ENCODE peak calls at places on chromosomes 3 and 15, in four cellular contexts. N, R, C and K are unnamed samples.
A peak's percentile ranks its signal among the peaks of the same experiment; 100 is the strongest.

GRCh38 chr3:52004158-52004787 is 8.6 kb upstream of the RPL29 start:
- DNase-seq in R (peak; percentile 65), N (no peak), C (no peak), K (peak; percentile 70)

GRCh38 chr3:197408177-197408957 is 110.0 kb upstream of the DLG1 start:
- DNase-seq in R (no peak), N (no peak), C (no peak), K (no peak)

GRCh38 chr3:193826126-193826795 is 233.3 kb downstream of the OPA1 start:
- DNase-seq in C (no peak), R (no peak), N (no peak), K (peak; percentile 69)

GRCh38 chr15:41585140-41586047 is 26.4 kb downstream of the TYRO3 start:
- DNase-seq in C (peak; percentile 54), R (peak; percentile 47), N (peak; percentile 10), K (peak; percentile 86)

GRCh38 chr3:196016485-196016884 is 65.4 kb downstream of the TFRC start:
- DNase-seq in C (no peak), R (no peak), N (no peak), K (no peak)

GRCh38 chr3:57951106-57951882 is 56.9 kb upstream of the FLNB start:
- DNase-seq in C (no peak), N (no peak), R (no peak), K (peak; percentile 90)

GRCh38 chr15:89406218-89406716 is 71.6 kb upstream of the POLG start:
- DNase-seq in N (no peak), R (no peak), C (no peak), K (no peak)

GRCh38 chr3:173913397-173913796 is 515.9 kb downstream of the NLGN1 start:
- DNase-seq in R (no peak), N (no peak), C (no peak), K (no peak)

GRCh38 chr15:39281094-39281493 is 299.8 kb upstream of the THBS1 start:
- DNase-seq in R (no peak), N (no peak), C (no peak), K (no peak)

GRCh38 chr3:141383555-141384129 is 15.3 kb downstream of the ZBTB38 start:
- DNase-seq in N (no peak), R (no peak), C (no peak), K (no peak)

GRCh38 chr3:149555941-149556340 is 81.4 kb downstream of the TM4SF4 start:
- DNase-seq in N (no peak), C (no peak), R (no peak), K (peak; percentile 63)

GRCh38 chr3:101970915-101971314 is 121.6 kb downstream of the NFKBIZ start:
- DNase-seq in C (no peak), R (no peak), N (no peak), K (no peak)

GRCh38 chr15:88904808-88905327 is 8.3 kb downstream of the MFGE8 start:
- DNase-seq in N (peak; percentile 94), C (peak; percentile 91), R (peak; percentile 83), K (peak; percentile 79)

GRCh38 chr15:89912674-89913396 is at the start of gene ARPIN:
- DNase-seq in N (no peak), R (peak; percentile 59), C (peak; percentile 15), K (peak; percentile 87)

GRCh38 chr15:98142584-98142983 is 182.1 kb downstream of the ARRDC4 start:
- DNase-seq in C (no peak), R (no peak), N (no peak), K (no peak)

GRCh38 chr3:150603888-150604319 is 783 bp downstream of the SELENOT start:
- DNase-seq in N (no peak), R (no peak), C (no peak), K (no peak)

GRCh38 chr3:50572158-50572557 is 2.8 kb downstream of the HEMK1 start:
- DNase-seq in C (peak; percentile 82), N (peak; percentile 81), R (peak; percentile 52), K (peak; percentile 88)

GRCh38 chr3:43014216-43014615 is 35.1 kb downstream of the GASK1A start:
- DNase-seq in C (no peak), N (no peak), R (no peak), K (no peak)

GRCh38 chr3:177478170-177478859 is 281.0 kb upstream of the TBL1XR1 start:
- DNase-seq in R (no peak), C (no peak), N (no peak), K (no peak)

GRCh38 chr3:128413413-128414205 is 53.1 kb downstream of the DNAJB8 start:
- DNase-seq in R (no peak), N (no peak), C (no peak), K (no peak)